ENCODE peak calls at places on chromosomes 1 and 21, in six cellular contexts. V is activated CD8-positive, alpha-beta memory T cell treated with anti-CD3 and anti-CD28 coated beads, Interleukin-2, amount 50 U/mL, for 4 hours; A is ELR; Z is AG09319; L is BE2C; K is mammary epithelial cell. O is an unnamed sample.

GRCh38 chr1:93000751-93001175 is 39.5 kb upstream of the DIPK1A start:
- DNase-seq in V (no peak), A (no peak), Z (no peak), L (no peak), K (peak), O (no peak)

GRCh38 chr21:16407403-16408279 is 677.9 kb downstream of the USP25 start:
- DNase-seq in V (no peak), A (no peak), Z (no peak), L (peak), K (no peak), O (no peak)

GRCh38 chr1:7268983-7269382 is 483.7 kb downstream of the CAMTA1 start:
- DNase-seq in V (no peak), A (no peak), Z (no peak), L (no peak), K (no peak), O (no peak)

GRCh38 chr1:28172690-28173150 is 3.8 kb downstream of the PTAFR start:
- DNase-seq in V (no peak), A (no peak), Z (no peak), L (no peak), K (no peak), O (peak)

GRCh38 chr1:1014896-1015681 is 1.8 kb downstream of the ISG15 start:
- DNase-seq in V (no peak), A (peak), Z (no peak), L (peak), K (no peak), O (no peak)

GRCh38 chr1:192578144-192578909 is 2.8 kb downstream of the RGS1 start:
- DNase-seq in V (no peak), A (no peak), Z (no peak), L (no peak), K (no peak), O (no peak)

GRCh38 chr1:20731057-20731991 is 1.2 kb downstream of the SH2D5 start:
- DNase-seq in V (no peak), A (peak), Z (no peak), L (no peak), K (no peak), O (peak)

GRCh38 chr1:97243973-97244560 is 522.5 kb downstream of the PTBP2 start:
- DNase-seq in V (no peak), A (peak), Z (no peak), L (no peak), K (peak), O (no peak)

GRCh38 chr1:21022279-21023040 is 154.2 kb downstream of the EIF4G3 start:
- DNase-seq in V (no peak), A (peak), Z (peak), L (peak), K (peak), O (peak)

O was measured in B cell.